ENCODE peak calls at places on chromosomes 3 and 15, in five cellular contexts. T, M, S, P and L are unnamed samples.

GRCh38 chr3:25372167-25372566 is 55.9 kb upstream of the RARB start:
- DNase-seq in P (no peak), T (no peak), S (peak; percentile 29), M (no peak), L (no peak)

GRCh38 chr3:195195321-195196209 is 75.4 kb downstream of the XXYLT1 start:
- DNase-seq in P (peak; percentile 35), M (no peak), T (peak; percentile 16), S (no peak), L (peak; percentile 82)

GRCh38 chr3:4233488-4233887 is 69.7 kb upstream of the SETMAR start:
- DNase-seq in T (no peak), M (no peak), S (no peak), P (no peak), L (no peak)

GRCh38 chr3:188053710-188054379 is 100.1 kb upstream of the LPP start:
- DNase-seq in P (no peak), T (no peak), M (no peak), S (no peak), L (no peak)

GRCh38 chr3:52406231-52406661 is 38.7 kb downstream of the SEMA3G start:
- DNase-seq in M (no peak), T (no peak), S (no peak), P (peak; percentile 53), L (no peak)

GRCh38 chr3:12308517-12308916 is 19.6 kb downstream of the PPARG start:
- DNase-seq in S (peak; percentile 80), M (no peak), T (no peak), P (no peak), L (no peak)

GRCh38 chr15:78709263-78709882 is 68.4 kb upstream of the CHRNB4 start:
- DNase-seq in P (peak; percentile 81), M (peak; percentile 71), S (peak; percentile 66), T (peak; percentile 56), L (peak; percentile 90)

GRCh38 chr15:74635228-74635627 is 19.6 kb downstream of the CLK3 start:
- DNase-seq in S (peak; percentile 71), T (no peak), M (no peak), P (peak; percentile 83), L (peak; percentile 85)

GRCh38 chr3:27526614-27527315 is 42.6 kb upstream of the SLC4A7 start:
- DNase-seq in T (no peak), P (no peak), S (no peak), M (no peak), L (no peak)

GRCh38 chr15:59154268-59154667 is 49.3 kb downstream of the CCNB2 start:
- DNase-seq in T (no peak), S (peak; percentile 21), P (no peak), M (no peak), L (no peak)

GRCh38 chr15:66749841-66750575 is 48.0 kb downstream of the SMAD6 start:
- DNase-seq in S (peak; percentile 42), P (no peak), T (no peak), M (no peak), L (no peak)

GRCh38 chr15:38252481-38253311 is at the start of gene SPRED1:
- DNase-seq in S (peak; percentile 88), T (peak; percentile 69), P (peak; percentile 86), M (peak; percentile 78), L (peak; percentile 50)

GRCh38 chr15:99452728-99453643 is 112.8 kb upstream of the MEF2A start:
- DNase-seq in S (no peak), T (peak; percentile 84), P (peak; percentile 92), M (peak; percentile 91), L (peak; percentile 28)

GRCh38 chr3:39086066-39086657 is 21.3 kb downstream of the GORASP1 start:
- DNase-seq in S (no peak), P (no peak), T (no peak), M (no peak), L (no peak)

GRCh38 chr3:59608356-59608755 is 558.5 kb upstream of the CFAP20DC start:
- DNase-seq in M (no peak), T (no peak), P (no peak), S (no peak), L (no peak)

GRCh38 chr3:179608931-179609720 is 4.5 kb downstream of the NDUFB5 start:
- DNase-seq in M (no peak), T (no peak), S (no peak), P (no peak), L (no peak)

GRCh38 chr15:31241888-31242287 is 84.7 kb upstream of the KLF13 start:
- DNase-seq in S (no peak), M (no peak), T (no peak), P (no peak), L (no peak)

GRCh38 chr3:196868297-196868661 is 559 bp downstream of the SENP5 start:
- DNase-seq in T (no peak), M (peak; percentile 36), P (no peak), S (peak; percentile 71), L (peak; percentile 62)

GRCh38 chr15:88048237-88048636 is 208.3 kb downstream of the NTRK3 start:
- DNase-seq in T (no peak), P (no peak), M (no peak), S (no peak), L (peak; percentile 35)

GRCh38 chr3:184380627-184381260 is 890 bp downstream of the CHRD start:
- DNase-seq in T (no peak), M (no peak), P (no peak), S (peak; percentile 33), L (no peak)

GRCh38 chr3:55454611-55455010 is 32.5 kb downstream of the WNT5A start:
- DNase-seq in M (no peak), T (no peak), S (peak; percentile 36), P (no peak), L (no peak)

GRCh38 chr3:4396599-4396998 is 70.5 kb downstream of the SUMF1 start:
- DNase-seq in T (no peak), P (no peak), M (no peak), S (no peak), L (no peak)

GRCh38 chr15:62099171-62099601 is 32.4 kb downstream of the C2CD4A start:
- DNase-seq in P (no peak), T (no peak), M (no peak), S (peak; percentile 95), L (no peak)

GRCh38 chr15:69685524-69686452 is 233.2 kb downstream of the RPLP1 start:
- DNase-seq in S (no peak), P (no peak), M (peak; percentile 55), T (no peak), L (no peak)

GRCh38 chr3:121999931-122000330 is 22.1 kb downstream of the ILDR1 start:
- DNase-seq in M (no peak), T (no peak), S (no peak), P (no peak), L (no peak)

GRCh38 chr3:25293736-25294135 is 134.3 kb upstream of the RARB start:
- DNase-seq in P (no peak), M (no peak), T (peak; percentile 32), S (no peak), L (no peak)

DNA sequence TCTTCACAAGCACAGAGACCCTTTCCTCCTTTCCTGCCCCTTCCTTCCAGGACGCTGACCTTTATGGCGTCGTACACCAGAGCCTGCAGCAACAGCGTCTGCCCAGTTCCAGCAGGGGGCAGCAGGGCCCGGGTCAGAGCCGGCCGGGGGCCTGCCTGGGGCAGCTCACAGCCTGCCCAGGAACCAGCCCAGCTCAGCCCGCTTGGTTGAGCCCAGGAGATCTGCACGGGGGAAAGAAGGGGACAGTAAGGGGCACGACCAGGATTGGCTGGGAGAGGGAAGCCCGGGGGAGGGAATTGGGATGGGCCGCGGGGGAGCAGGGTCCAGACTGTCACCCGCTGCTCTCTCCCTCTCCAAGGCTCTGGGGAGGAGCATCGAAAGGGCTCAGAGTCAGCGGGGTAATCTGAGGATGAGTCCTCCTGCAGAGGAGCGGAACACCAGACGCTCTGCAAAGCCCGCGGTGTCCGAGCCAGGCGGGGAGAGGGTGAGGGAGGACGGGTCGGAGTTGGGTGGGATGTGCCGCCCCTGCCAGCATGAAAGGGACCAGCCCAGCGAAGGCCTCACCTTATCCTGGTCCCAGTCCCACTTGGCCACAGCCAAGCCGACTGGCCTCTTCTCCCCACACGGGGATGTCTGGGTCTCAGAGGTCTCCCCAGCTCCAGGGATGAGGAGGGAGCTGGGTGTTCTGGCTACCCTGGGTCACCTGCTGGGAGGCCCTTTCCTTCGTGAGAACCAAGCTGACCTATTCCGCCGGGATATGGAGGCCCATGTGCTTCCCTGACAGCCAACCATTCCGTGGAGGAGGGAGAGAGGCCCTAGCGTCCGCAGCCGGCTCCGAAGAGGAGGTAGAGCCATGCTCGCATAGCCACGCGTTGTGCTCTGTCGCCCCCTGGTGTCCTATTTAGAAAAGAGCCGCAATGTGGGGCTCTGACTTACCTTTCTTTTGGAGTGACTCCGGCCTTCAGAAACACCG is 7.4 kb upstream of the IGDCC3 start:
- DNase-seq in M (peak; percentile 80), S (peak; percentile 87), P (peak; percentile 90), T (peak; percentile 90), L (peak; percentile 97)
- H3K27me3 ChIP-seq in M (peaks cover 49% of the 10 kb centered on the region), S (peaks cover 28% of the 10 kb centered on the region), P (no peaks in the 10 kb centered on the region), T (no peaks in the 10 kb centered on the region), L (no peaks in the 10 kb centered on the region)

GRCh38 chr3:45597581-45597980 is 3.0 kb downstream of the LIMD1 start:
- DNase-seq in M (no peak), P (no peak), T (no peak), S (no peak), L (no peak)
- H3K4me3 ChIP-seq in M (peak overlapping the region; percentile 72), P (peak overlapping the region; percentile 92), T (no peak overlapping the region), S (peak overlapping the region; percentile 74), L (no peak overlapping the region)

DNA sequence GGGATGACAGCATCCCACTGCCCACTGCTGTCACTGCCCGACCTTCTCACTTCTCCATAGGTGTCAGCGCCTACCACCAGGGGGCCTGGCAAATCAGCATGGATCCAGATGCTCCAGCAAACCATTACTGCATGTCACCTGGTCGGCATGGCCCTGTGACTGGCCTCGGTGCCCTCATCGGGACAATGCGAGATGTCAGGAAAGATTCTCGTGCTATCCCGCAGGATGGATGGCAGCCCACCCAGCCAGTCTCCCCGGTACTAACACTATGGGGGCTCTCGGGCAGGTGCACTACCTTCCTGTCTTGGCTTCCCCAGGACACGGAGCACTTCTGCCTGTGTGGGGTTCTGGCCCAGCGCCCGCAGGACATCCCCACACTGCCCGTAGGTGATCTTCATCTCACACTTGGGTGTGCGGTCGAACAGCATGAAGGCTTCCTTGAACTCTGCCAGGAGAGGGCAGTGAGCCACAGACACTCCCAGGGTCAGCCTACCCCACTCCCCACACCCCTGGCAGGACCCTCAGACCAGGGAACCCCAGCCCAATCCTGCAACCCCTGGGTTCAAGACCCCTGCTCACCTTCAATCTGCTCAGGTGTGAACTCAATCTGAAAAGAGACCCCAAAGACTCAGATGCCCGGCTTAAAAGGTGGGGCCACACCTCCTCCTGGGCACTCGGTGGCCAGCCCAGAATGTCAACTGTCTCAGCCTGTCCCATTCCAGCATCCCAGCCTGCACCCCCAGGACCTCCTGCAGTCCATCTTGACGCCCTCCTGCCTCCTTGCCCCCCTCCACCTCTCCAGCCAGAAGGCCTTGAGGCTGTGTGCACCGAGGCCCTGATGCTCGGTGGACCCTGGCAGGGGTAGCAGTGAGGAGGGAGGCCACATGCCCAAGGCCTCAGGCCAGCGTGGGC is 2.6 kb downstream of the MYL3 start:
- DNase-seq in S (peak; percentile 39), T (peak; percentile 13), M (peak; percentile 30), P (peak; percentile 80), L (no peak)
- H3K36me3 ChIP-seq in S (no peaks in the 10 kb centered on the region), T (no peaks in the 10 kb centered on the region), M (no peaks in the 10 kb centered on the region), P (no peaks in the 10 kb centered on the region), L (no peaks in the 10 kb centered on the region)

GRCh38 chr3:111885578-111885977 is 26.5 kb downstream of the PHLDB2 start:
- DNase-seq in M (no peak), P (no peak), T (no peak), S (no peak), L (no peak)
- H3K27me3 ChIP-seq in M (no peaks in the 10 kb centered on the region), P (no peaks in the 10 kb centered on the region), T (no peaks in the 10 kb centered on the region), S (no peaks in the 10 kb centered on the region), L (no peaks in the 10 kb centered on the region)

DNA sequence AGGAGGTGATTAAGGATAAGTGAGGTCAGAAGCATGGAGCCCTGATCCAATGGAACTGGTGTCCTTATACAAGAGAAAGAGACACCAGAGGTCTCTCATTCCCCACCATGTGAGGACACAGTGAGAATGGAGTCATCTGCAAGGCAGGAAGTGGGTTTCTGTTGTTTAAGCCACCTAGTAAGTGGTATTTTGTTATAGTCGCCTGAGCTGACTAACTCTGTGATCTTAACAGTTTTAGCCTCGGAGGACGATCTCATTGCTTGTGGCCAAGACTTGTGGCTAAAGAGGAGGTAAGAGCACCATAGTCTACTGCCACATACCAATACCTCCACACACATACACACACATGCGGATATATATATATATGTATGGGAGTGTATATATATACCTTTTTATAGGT is 73.8 kb downstream of the MCTP2 start:
- DNase-seq in T (no peak), M (no peak), S (no peak), P (no peak), L (no peak)
- H3K4me3 ChIP-seq in T (no peak overlapping the region), M (no peak overlapping the region), S (no peak overlapping the region), P (no peak overlapping the region), L (no peak overlapping the region)